ENCODE peak calls at places on chromosomes 5 and 9, in six cellular contexts. H, E, L, S, Y and P are unnamed samples.

GRCh38 chr5:74112372-74112875 is 486.4 kb downstream of the ARHGEF28 start:
- DNase-seq in S (no peak), H (no peak), L (no peak), Y (no peak), E (no peak), P (no peak)

GRCh38 chr9:108934323-108934885 is at the start of gene ABITRAM:
- DNase-seq in L (peak), H (peak), E (peak), S (peak), Y (peak), P (peak)

GRCh38 chr5:163912023-163912422 is 406.6 kb downstream of the MAT2B start:
- DNase-seq in S (no peak), L (no peak), E (no peak), Y (peak), H (no peak), P (no peak)

GRCh38 chr5:139788294-139788875 is 7.2 kb upstream of the PSD2 start:
- DNase-seq in E (no peak), S (peak), Y (no peak), L (no peak), H (no peak), P (no peak)

GRCh38 chr9:126373241-126373640 is 46.6 kb downstream of the MVB12B start:
- DNase-seq in Y (no peak), E (no peak), S (peak), H (no peak), L (no peak), P (no peak)

GRCh38 chr5:84191296-84191695 is 193.4 kb downstream of the EDIL3 start:
- DNase-seq in H (no peak), L (no peak), S (peak), E (no peak), Y (peak), P (no peak)

GRCh38 chr9:12705738-12706391 is 12.7 kb downstream of the TYRP1 start:
- DNase-seq in L (no peak), H (no peak), S (no peak), Y (no peak), E (no peak), P (no peak)

GRCh38 chr5:55920784-55921183 is 69.6 kb downstream of the IL31RA start:
- DNase-seq in S (peak), L (no peak), E (no peak), Y (no peak), H (no peak), P (no peak)

GRCh38 chr5:154412316-154412715 is 33.5 kb upstream of the SAP30L start:
- DNase-seq in Y (no peak), E (no peak), H (no peak), S (no peak), L (no peak), P (no peak)

GRCh38 chr5:45410304-45410995 is 285.7 kb downstream of the HCN1 start:
- DNase-seq in E (no peak), Y (no peak), S (no peak), H (no peak), L (no peak), P (no peak)

GRCh38 chr5:10324519-10325370 is 17.0 kb upstream of the CMBL start:
- DNase-seq in Y (no peak), S (no peak), E (no peak), H (no peak), L (no peak), P (no peak)

GRCh38 chr5:9903806-9904205 is 273.7 kb upstream of the TAS2R1 start:
- DNase-seq in S (peak), H (no peak), Y (peak), E (no peak), L (no peak), P (no peak)

GRCh38 chr5:160851481-160851880 is 530 bp downstream of the ATP10B start:
- DNase-seq in Y (no peak), L (no peak), S (no peak), H (no peak), E (no peak), P (no peak)

GRCh38 chr9:100992632-100993031 is 35.9 kb upstream of the PLPPR1 start:
- DNase-seq in Y (no peak), H (no peak), L (no peak), E (no peak), S (no peak), P (no peak)

GRCh38 chr5:1494780-1495524 is 28.8 kb downstream of the LPCAT1 start:
- DNase-seq in S (no peak), H (no peak), E (peak), Y (no peak), L (no peak), P (no peak)

GRCh38 chr5:113489299-113489698 is 1.0 kb upstream of the MCC start:
- DNase-seq in Y (no peak), E (no peak), L (no peak), H (no peak), S (peak), P (no peak)

GRCh38 chr9:120928720-120929389 is 2.3 kb upstream of the TRAF1 start:
- DNase-seq in L (peak), E (peak), Y (peak), H (peak), S (peak), P (peak)

GRCh38 chr9:126482361-126483044 is 131.2 kb upstream of the LMX1B start:
- DNase-seq in H (no peak), Y (peak), S (peak), E (no peak), L (no peak), P (no peak)

GRCh38 chr5:179393078-179393477 is 47.8 kb upstream of the ADAMTS2 start:
- DNase-seq in Y (no peak), E (no peak), H (no peak), S (peak), L (no peak), P (peak)

GRCh38 chr5:137923856-137924255 is 34.6 kb downstream of the PKD2L2 start:
- DNase-seq in H (no peak), L (no peak), S (peak), E (no peak), Y (no peak), P (no peak)

GRCh38 chr9:121187681-121188305 is 13.9 kb downstream of the RAB14 start:
- DNase-seq in H (no peak), S (no peak), Y (no peak), L (no peak), E (no peak), P (no peak)

GRCh38 chr9:125140576-125140975 is 2.8 kb downstream of the SCAI start:
- DNase-seq in H (no peak), E (no peak), Y (no peak), S (no peak), L (no peak), P (no peak)

GRCh38 chr5:1799110-1799601 is 481 bp downstream of the MRPL36 start:
- DNase-seq in L (peak), H (peak), S (peak), Y (no peak), E (no peak), P (no peak)

GRCh38 chr5:158637039-158637438 is 462.7 kb downstream of the EBF1 start:
- DNase-seq in Y (no peak), S (no peak), H (no peak), E (no peak), L (no peak), P (no peak)

GRCh38 chr5:175809531-175810121 is 61.8 kb upstream of the CPLX2 start:
- DNase-seq in H (no peak), L (no peak), S (peak), Y (peak), E (no peak), P (no peak)

GRCh38 chr9:134936021-134936761 is 18.5 kb upstream of the FCN1 start:
- DNase-seq in H (no peak), Y (no peak), E (no peak), S (no peak), L (peak), P (no peak)

GRCh38 chr5:16504571-16504970 is 39.0 kb upstream of the ZNF622 start:
- DNase-seq in Y (no peak), L (no peak), E (no peak), H (no peak), S (no peak), P (no peak)

GRCh38 chr9:107684224-107684623 is 194.7 kb upstream of the KLF4 start:
- DNase-seq in E (no peak), L (no peak), H (no peak), S (peak), Y (no peak), P (no peak)

GRCh38 chr5:37640088-37640487 is 199.8 kb downstream of the GDNF start:
- DNase-seq in E (no peak), L (no peak), S (no peak), Y (no peak), H (no peak), P (no peak)

GRCh38 chr5:55907927-55908326 is 56.8 kb downstream of the IL31RA start:
- DNase-seq in H (no peak), E (no peak), Y (no peak), L (no peak), S (no peak), P (no peak)

GRCh38 chr5:151923865-151924264 is 786 bp downstream of the GLRA1 start:
- DNase-seq in H (no peak), L (no peak), S (no peak), E (no peak), Y (peak), P (no peak)

GRCh38 chr5:78417026-78417425 is 56.6 kb downstream of the SCAMP1 start:
- DNase-seq in Y (no peak), H (no peak), L (no peak), E (no peak), S (no peak), P (no peak)

GRCh38 chr5:174505621-174506020 is 218.8 kb upstream of the MSX2 start:
- DNase-seq in E (no peak), L (no peak), Y (no peak), H (no peak), S (no peak), P (no peak)

GRCh38 chr9:92988215-92988731 is 41.0 kb downstream of the FGD3 start:
- DNase-seq in Y (no peak), H (no peak), S (no peak), L (no peak), E (no peak), P (no peak)